ENCODE peak calls at places on chromosome 2, in nine cellular contexts. A is NCI-H187; H is activated CD4-positive, alpha-beta T cell treated with anti-CD3 and anti-CD28 coated beads for 36 hours; R is left kidney; V is nucleus accumbens; E is NCI-H2171 treated with DMSO at 0.1 percent for 48 hours; T is left cardiac atrium; L is stimulated activated CD4-positive, alpha-beta T cell treated with anti-CD3 and anti-CD28 coated beads, TNF-alpha, amount 100 ng/mL, for 48 hours; S is kidney tubule cell. C is an unnamed sample.

GRCh38 chr2:105808418-105809098 is 63.8 kb downstream of the NCK2 start:
- DNase-seq in A (no peak), H (no peak), R (no peak), V (no peak), E (no peak), T (no peak), L (no peak), S (no peak), C (no peak)

GRCh38 chr2:15155959-15156574 is 405.1 kb downstream of the NBAS start:
- DNase-seq in A (no peak), H (no peak), R (no peak), V (no peak), E (no peak), T (no peak), L (no peak), S (no peak), C (no peak)

GRCh38 chr2:109246176-109246575 is 117.2 kb downstream of the SH3RF3 start:
- DNase-seq in A (no peak), H (no peak), R (no peak), V (no peak), E (no peak), T (no peak), L (no peak), S (no peak), C (no peak)

GRCh38 chr2:140498360-140498759 is 1632.5 kb downstream of the LRP1B start:
- DNase-seq in A (no peak), H (no peak), R (no peak), V (no peak), E (no peak), T (no peak), L (no peak), S (no peak), C (no peak)

GRCh38 chr2:23772684-23773083 is 154.2 kb downstream of the ATAD2B start:
- DNase-seq in A (no peak), H (no peak), R (no peak), V (no peak), E (no peak), T (no peak), L (no peak), S (peak), C (no peak)

GRCh38 chr2:84526562-84526961 is 10.3 kb downstream of the DNAH6 start:
- DNase-seq in A (no peak), H (no peak), R (no peak), V (no peak), E (no peak), T (no peak), L (no peak), S (no peak), C (no peak)

GRCh38 chr2:25294573-25295462 is 46.9 kb downstream of the DNMT3A start:
- DNase-seq in A (no peak), H (peak), R (peak), V (peak), E (no peak), T (peak), L (no peak), S (peak), C (peak)

GRCh38 chr2:157320409-157320808 is 5.2 kb downstream of the ERMN start:
- DNase-seq in A (no peak), H (no peak), R (no peak), V (no peak), E (no peak), T (no peak), L (no peak), S (no peak), C (no peak)

GRCh38 chr2:150409196-150409595 is 78.3 kb downstream of the RND3 start:
- DNase-seq in A (no peak), H (no peak), R (peak), V (no peak), E (no peak), T (no peak), L (no peak), S (no peak), C (no peak)

GRCh38 chr2:222745836-222746559 is 74.5 kb downstream of the MOGAT1 start:
- DNase-seq in A (no peak), H (no peak), R (no peak), V (peak), E (no peak), T (no peak), L (no peak), S (no peak), C (no peak)

GRCh38 chr2:163248321-163249090 is 409.9 kb upstream of the KCNH7 start:
- DNase-seq in A (no peak), H (no peak), R (no peak), V (no peak), E (no peak), T (no peak), L (no peak), S (no peak), C (no peak)

GRCh38 chr2:28296904-28297303 is 95.8 kb upstream of the FOSL2 start:
- DNase-seq in A (no peak), H (no peak), R (no peak), V (no peak), E (no peak), T (no peak), L (no peak), S (peak), C (no peak)

C was measured in activated CD4-positive, CD25-positive, alpha-beta regulatory T cell treated with anti-CD3 and anti-CD28 coated beads, Interleukin-2, amount 50 U/mL, for 72 hours.